ENCODE peak calls at places on chromosomes 7 and 10, in eight cellular contexts. R is HTR-8/SVneo; W is T-cell; O is ecto neural progenitor cell; U is ELR; N is CD8-positive, alpha-beta memory T cell; P is lower lobe of right lung; S is osteocyte. G is an unnamed sample.

GRCh38 chr10:109676703-109677102 is 246.6 kb downstream of the XPNPEP1 start:
- DNase-seq in P (no peak), O (no peak), S (no peak), R (no peak), U (peak; percentile 72), N (no peak), W (no peak), G (no peak)

GRCh38 chr7:51276091-51276605 is 40.5 kb downstream of the COBL start:
- DNase-seq in R (no peak), N (no peak), W (no peak), S (no peak), O (no peak), P (no peak), U (no peak), G (peak; percentile 30)

GRCh38 chr10:499991-500390 is 189.5 kb downstream of the DIP2C start:
- DNase-seq in O (no peak), U (no peak), W (no peak), P (peak; percentile 32), S (no peak), R (no peak), N (no peak), G (no peak)

GRCh38 chr7:84274029-84274638 is 79.5 kb upstream of the SEMA3A start:
- DNase-seq in N (no peak), R (no peak), O (no peak), W (no peak), P (no peak), S (no peak), U (no peak), G (no peak)

GRCh38 chr7:110502893-110503465 is 587.9 kb upstream of the LRRN3 start:
- DNase-seq in S (no peak), W (no peak), R (no peak), U (no peak), O (no peak), N (no peak), P (no peak), G (no peak)

GRCh38 chr7:111568870-111569462 is 6.7 kb upstream of the IMMP2L start:
- DNase-seq in U (peak; percentile 0), N (no peak), S (no peak), O (no peak), R (no peak), P (no peak), W (no peak), G (no peak)

GRCh38 chr10:69123306-69123746 is 652 bp upstream of the VPS26A start:
- DNase-seq in P (no peak), S (no peak), O (no peak), N (no peak), W (no peak), U (peak; percentile 83), R (peak; percentile 79), G (peak; percentile 91)

GRCh38 chr10:73991846-73992245 is 6.1 kb upstream of the VCL start:
- DNase-seq in P (peak; percentile 71), S (no peak), W (peak; percentile 86), O (no peak), U (no peak), R (no peak), N (peak; percentile 88), G (no peak)

G was measured in left kidney.